ENCODE peak calls at places on chromosomes 6 and 20, in five cellular contexts. T is A549, P is H1, W is HepG2, G is GM12878. A is an unnamed sample.

GRCh38 chr20:58891076-58891685 is 38.7 kb downstream of the GNAS start:
- DNase-seq in T (peak), P (peak), W (no peak), G (no peak), A (peak)

GRCh38 chr20:45892049-45892816 is 1.1 kb downstream of the CTSA start:
- DNase-seq in T (peak), P (no peak), W (peak), G (no peak), A (peak)

GRCh38 chr6:41483943-41484342 is 62.2 kb upstream of the FOXP4 start:
- DNase-seq in T (no peak), P (no peak), W (no peak), G (no peak), A (no peak)

GRCh38 chr6:21003780-21004541 is 469.7 kb downstream of the CDKAL1 start:
- DNase-seq in T (peak), P (no peak), W (peak), G (peak), A (peak)

GRCh38 chr6:77245026-77245425 is 218.3 kb downstream of the HTR1B start:
- DNase-seq in T (no peak), P (no peak), W (no peak), G (no peak), A (no peak)

GRCh38 chr6:11847515-11848244 is 69.1 kb upstream of the ADTRP start:
- DNase-seq in T (no peak), P (no peak), W (no peak), G (no peak), A (peak)

GRCh38 chr6:151900256-151900655 is 92.8 kb downstream of the ESR1 start:
- DNase-seq in T (no peak), P (no peak), W (no peak), G (no peak), A (no peak)

GRCh38 chr6:28982476-28983266 is 22.4 kb downstream of the ZNF311 start:
- DNase-seq in T (peak), P (no peak), W (peak), G (peak), A (peak)

GRCh38 chr20:56343861-56344381 is 14.9 kb upstream of the FAM210B start:
- DNase-seq in T (peak), P (peak), W (no peak), G (no peak), A (peak)

GRCh38 chr6:43916091-43916923 is 146.3 kb downstream of the VEGFA start:
- DNase-seq in T (no peak), P (no peak), W (no peak), G (no peak), A (peak)

GRCh38 chr6:68641172-68641571 is 6.1 kb downstream of the ADGRB3 start:
- DNase-seq in T (no peak), P (no peak), W (no peak), G (no peak), A (no peak)

GRCh38 chr6:118748311-118749062 is 97.1 kb upstream of the CEP85L start:
- DNase-seq in T (no peak), P (peak), W (no peak), G (no peak), A (peak)

DNA sequence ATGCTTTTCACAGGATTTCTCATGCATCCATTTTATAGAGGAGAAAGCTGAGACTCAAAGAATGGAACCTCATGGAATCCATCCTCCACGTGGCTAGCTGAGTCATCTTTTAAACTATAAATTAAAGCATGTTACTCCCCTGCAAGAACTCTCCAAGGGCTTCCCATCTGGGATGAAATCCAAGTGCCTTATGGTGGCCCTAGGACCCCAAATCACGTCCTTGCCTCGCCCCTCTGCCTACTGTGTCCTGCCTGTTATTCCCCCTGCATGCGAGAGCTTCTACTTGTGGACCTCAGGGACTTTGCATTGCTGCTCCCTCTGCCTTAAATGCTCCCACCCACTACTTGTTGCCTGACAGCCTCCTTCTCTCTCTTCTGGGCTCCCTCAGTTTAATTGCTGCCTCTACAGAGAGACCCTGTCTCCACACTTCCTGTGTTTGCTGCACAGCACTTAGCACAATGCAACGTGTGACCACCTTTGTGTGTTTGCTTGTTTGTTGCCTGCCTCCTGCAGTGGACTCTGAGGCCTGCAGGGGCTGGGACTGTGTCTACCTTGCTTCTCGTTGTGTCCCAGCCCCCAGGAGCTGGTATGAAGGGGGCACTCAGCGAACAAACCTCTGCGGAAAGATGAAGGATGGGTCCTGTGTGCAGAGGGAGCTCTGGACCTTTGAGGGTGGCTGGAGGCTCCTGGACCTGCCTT is 39.4 kb downstream of the TOX2 start:
- DNase-seq in T (no peak), P (no peak), W (no peak), G (no peak), A (peak)
- TF ChIP-seq USF2 in T (no peak), P (no peak), W (no peak), G (no peak), A (peak)

GRCh38 chr6:72665599-72665998 is 43.7 kb downstream of the KCNQ5 start:
- DNase-seq in T (no peak), P (no peak), W (no peak), G (no peak), A (no peak)

GRCh38 chr6:72674842-72675241 is 53.0 kb downstream of the KCNQ5 start:
- DNase-seq in T (no peak), P (no peak), W (no peak), G (no peak), A (no peak)

GRCh38 chr6:72672906-72673305 is 51.0 kb downstream of the KCNQ5 start:
- DNase-seq in T (no peak), P (no peak), W (no peak), G (no peak), A (no peak)

GRCh38 chr6:72669324-72669723 is 47.5 kb downstream of the KCNQ5 start:
- DNase-seq in T (no peak), P (peak), W (no peak), G (no peak), A (no peak)
- TF ChIP-seq USF2 in T (no peak), P (no peak), W (no peak), G (no peak), A (no peak)

GRCh38 chr6:125432968-125433367 is 131.2 kb upstream of the HDDC2 start:
- DNase-seq in T (no peak), P (no peak), W (no peak), G (no peak), A (no peak)
- TF ChIP-seq USF2 in T (no peak), P (no peak), W (no peak), G (no peak), A (no peak)

GRCh38 chr6:17220040-17220439 is 61.1 kb upstream of the RBM24 start:
- DNase-seq in T (no peak), P (no peak), W (no peak), G (no peak), A (no peak)
- TF ChIP-seq USF2 in T (no peak), P (no peak), W (no peak), G (no peak), A (no peak)

DNA sequence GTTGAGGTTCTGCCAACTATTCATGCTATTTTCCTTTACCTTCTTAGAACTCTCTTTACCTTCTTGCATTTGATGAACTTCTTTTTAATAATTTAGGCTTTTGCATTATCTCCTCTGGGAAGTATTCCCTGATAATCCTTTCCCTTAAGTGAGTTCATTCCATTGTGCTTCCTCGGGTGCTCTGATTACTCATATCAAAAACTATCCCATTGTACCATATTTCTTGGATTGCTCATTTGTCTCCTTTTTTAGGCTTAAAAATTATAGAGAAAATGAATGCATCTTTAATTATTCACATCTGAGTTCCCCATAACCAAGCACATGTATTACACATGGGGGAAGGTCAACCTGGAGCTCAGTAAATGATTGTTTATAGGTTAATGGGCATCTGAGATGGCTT is 2.5 kb downstream of the CALHM4 start:
- DNase-seq in T (no peak), P (no peak), W (no peak), G (no peak), A (peak)
- TF ChIP-seq USF2 in T (no peak), P (no peak), W (no peak), G (no peak), A (no peak)

GRCh38 chr6:111842271-111842822 is 30.9 kb downstream of the FYN start:
- DNase-seq in T (no peak), P (no peak), W (no peak), G (no peak), A (no peak)

GRCh38 chr6:111840821-111841220 is 32.4 kb downstream of the FYN start:
- DNase-seq in T (no peak), P (no peak), W (no peak), G (no peak), A (no peak)

GRCh38 chr6:111842891-111843290 is 30.4 kb downstream of the FYN start:
- DNase-seq in T (no peak), P (no peak), W (peak), G (no peak), A (peak)

GRCh38 chr6:111843347-111844147 is 29.7 kb downstream of the FYN start:
- DNase-seq in T (no peak), P (no peak), W (peak), G (no peak), A (no peak)

GRCh38 chr6:111841822-111842221 is 31.4 kb downstream of the FYN start:
- DNase-seq in T (no peak), P (no peak), W (no peak), G (peak), A (peak)
- TF ChIP-seq USF2 in T (no peak), P (no peak), W (no peak), G (no peak), A (no peak)

GRCh38 chr6:53011993-53012392 is 16.9 kb upstream of the GSTA4 start:
- DNase-seq in T (no peak), P (no peak), W (no peak), G (no peak), A (peak)

GRCh38 chr6:53014034-53014433 is 18.9 kb upstream of the GSTA4 start:
- DNase-seq in T (no peak), P (no peak), W (no peak), G (no peak), A (peak)

GRCh38 chr6:53005667-53006250 is 10.7 kb upstream of the GSTA4 start:
- DNase-seq in T (no peak), P (no peak), W (no peak), G (no peak), A (no peak)

GRCh38 chr6:53009511-53009910 is 14.4 kb upstream of the GSTA4 start:
- DNase-seq in T (no peak), P (no peak), W (no peak), G (no peak), A (no peak)

DNA sequence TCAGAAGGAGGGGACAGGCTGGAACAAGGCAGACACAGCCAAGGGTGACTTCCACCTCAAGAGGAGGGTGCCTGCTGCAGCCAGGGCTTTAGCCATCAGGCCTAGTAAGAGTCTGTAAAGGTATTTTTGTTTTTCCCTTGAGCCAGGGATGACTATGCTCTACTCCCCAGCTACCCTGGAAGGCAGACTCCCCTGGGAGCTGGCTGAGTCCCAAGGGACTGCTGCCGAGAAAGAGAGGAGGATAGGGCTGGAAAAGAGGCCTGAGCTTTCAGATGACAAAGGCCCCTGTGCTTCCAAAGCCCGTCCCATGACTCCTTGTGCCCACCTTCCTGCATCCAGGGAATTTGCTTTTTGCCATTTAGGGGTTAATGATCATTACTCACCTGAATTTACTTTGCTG is 14.0 kb upstream of the GSTA4 start:
- DNase-seq in T (no peak), P (no peak), W (no peak), G (no peak), A (no peak)
- TF ChIP-seq USF2 in T (no peak), P (no peak), W (no peak), G (no peak), A (no peak)

DNA sequence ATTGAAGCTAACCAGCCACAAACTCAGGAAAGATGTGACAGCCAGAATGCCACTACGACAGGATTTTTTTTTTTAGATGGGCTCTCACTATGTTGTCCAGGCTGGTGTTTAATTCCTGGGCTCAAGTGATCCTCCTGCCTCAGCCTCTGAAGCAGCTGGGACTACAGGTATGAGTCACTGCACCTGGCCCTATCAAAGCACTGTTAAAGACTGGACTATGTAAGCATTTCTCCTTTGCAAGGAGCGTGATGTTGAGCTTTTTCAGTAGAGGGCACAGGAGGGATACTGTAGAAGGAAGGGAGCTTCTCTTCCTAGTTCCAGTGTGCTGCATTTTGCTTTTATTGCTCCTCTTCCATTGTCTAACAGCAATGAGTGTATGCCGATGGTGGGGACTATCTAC is 35.8 kb downstream of the ZBTB9 start:
- DNase-seq in T (peak), P (no peak), W (no peak), G (no peak), A (no peak)
- TF ChIP-seq USF2 in T (no peak), P (no peak), W (no peak), G (no peak), A (no peak)

DNA sequence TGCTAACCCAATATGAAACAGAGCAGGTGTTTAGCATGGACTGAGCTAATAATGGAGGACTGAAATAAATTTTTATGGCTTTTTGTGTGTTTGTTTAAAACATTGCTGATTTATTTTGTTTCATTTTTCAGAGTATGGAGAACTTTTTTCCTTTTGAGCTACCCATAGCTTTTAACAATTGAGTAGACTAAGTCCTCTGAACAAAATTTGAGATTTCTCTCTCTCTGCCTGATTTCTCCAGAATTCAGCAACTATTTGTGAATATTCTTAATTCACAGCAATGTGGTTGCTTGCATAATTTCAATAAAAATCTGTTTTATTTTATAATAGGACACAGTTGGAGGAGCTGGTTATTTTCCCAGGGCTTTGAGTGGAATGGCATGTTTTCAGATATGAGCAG is 103.7 kb downstream of the TPBG start:
- DNase-seq in T (no peak), P (no peak), W (no peak), G (no peak), A (no peak)
- TF ChIP-seq USF2 in T (no peak), P (no peak), W (no peak), G (no peak), A (no peak)

DNA sequence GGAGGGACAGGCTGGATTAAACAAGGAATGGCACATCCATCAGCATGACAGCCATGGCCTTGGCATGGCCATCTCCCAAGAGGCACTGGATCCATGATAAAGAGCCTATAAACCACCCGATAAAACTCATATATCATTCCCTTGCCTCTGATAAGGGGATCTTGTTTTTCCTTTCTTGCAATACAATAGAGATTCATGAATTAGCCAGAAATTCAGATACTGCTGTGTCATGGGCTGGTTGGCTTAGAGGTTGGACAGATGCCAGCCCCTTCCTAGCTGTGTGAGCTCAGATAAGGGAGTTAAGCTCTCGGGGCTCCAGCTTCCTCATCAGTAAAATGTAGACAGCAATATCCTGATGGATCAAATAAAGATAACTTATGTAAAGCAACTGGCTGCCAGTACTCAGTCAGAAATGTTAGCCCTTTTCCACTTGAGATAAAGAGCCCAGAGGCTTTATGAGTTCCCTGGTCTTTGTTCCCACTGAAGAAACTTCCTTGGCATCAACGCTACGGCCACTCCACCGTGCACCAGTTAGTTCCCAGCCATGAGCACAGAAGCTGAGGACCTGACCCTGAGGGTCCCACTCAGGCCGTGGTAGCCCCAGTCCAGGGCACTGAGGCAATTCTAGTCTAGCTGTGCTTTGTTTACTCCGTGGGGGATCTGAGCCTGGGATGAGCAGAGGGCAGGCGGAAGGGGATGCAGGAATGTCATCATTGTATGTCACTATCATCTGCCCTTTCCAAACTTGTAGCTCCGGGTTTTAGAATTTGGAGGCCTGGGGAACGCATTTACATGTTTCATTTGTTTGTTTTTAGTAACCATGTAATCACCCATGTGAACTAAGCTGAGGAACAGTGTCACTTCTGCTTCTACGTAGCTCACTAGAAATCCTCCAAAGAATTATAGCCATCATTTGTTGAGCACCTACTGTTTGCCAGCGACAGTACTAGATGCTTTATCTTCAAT is 67.2 kb upstream of the TBC1D7 start:
- DNase-seq in T (peak), P (no peak), W (peak), G (no peak), A (peak)
- TF ChIP-seq USF2 in T (no peak), P (no peak), W (no peak), G (no peak), A (no peak)